ENCODE peak calls at places on chromosomes 11 and 22, in eight cellular contexts. M, B, W, R, A, U, F and S are unnamed samples.

GRCh38 chr11:134372961-134373360 is 39.1 kb downstream of the B3GAT1 start:
- DNase-seq in A (no peak), W (no peak), B (no peak), F (no peak), M (no peak), R (no peak), U (peak), S (no peak)

GRCh38 chr11:2761131-2762030 is 61.6 kb upstream of the KCNQ1OT1 start:
- DNase-seq in B (no peak), M (peak), F (no peak), W (peak), U (peak), R (peak), A (no peak), S (no peak)

GRCh38 chr22:37080838-37081237 is 28.7 kb downstream of the TMPRSS6 start:
- DNase-seq in W (no peak), U (no peak), R (no peak), F (no peak), A (no peak), M (no peak), B (no peak), S (no peak)

GRCh38 chr11:19931141-19931767 is 218.6 kb downstream of the NAV2 start:
- DNase-seq in R (no peak), W (no peak), B (no peak), A (no peak), M (no peak), F (no peak), U (no peak), S (no peak)

GRCh38 chr22:42855211-42855610 is 1.9 kb downstream of the ARFGAP3 start:
- DNase-seq in R (no peak), F (no peak), U (no peak), W (no peak), A (no peak), B (no peak), M (no peak), S (no peak)

GRCh38 chr11:70603756-70604211 is 205.5 kb downstream of the CTTN start:
- DNase-seq in B (no peak), U (no peak), A (no peak), M (no peak), R (no peak), F (peak), W (no peak), S (no peak)

GRCh38 chr11:69811431-69811830 is 7.8 kb downstream of the FGF3 start:
- DNase-seq in A (no peak), U (no peak), M (no peak), W (no peak), F (no peak), R (no peak), B (no peak), S (no peak)

GRCh38 chr11:69599502-69599901 is 41.5 kb upstream of the CCND1 start:
- DNase-seq in M (no peak), R (no peak), B (no peak), U (no peak), W (no peak), F (peak), A (no peak), S (peak)

GRCh38 chr22:32996276-32996675 is 61.9 kb downstream of the SYN3 start:
- DNase-seq in M (no peak), F (no peak), R (no peak), U (no peak), A (no peak), B (no peak), W (no peak), S (no peak)

GRCh38 chr11:73325036-73325981 is 17.2 kb downstream of the ARHGEF17 start:
- DNase-seq in W (no peak), F (no peak), A (peak), R (no peak), B (no peak), U (no peak), M (no peak), S (no peak)

GRCh38 chr11:119018074-119018938 is at the start of the genes RPS25 and TRAPPC4:
- DNase-seq in R (peak), W (peak), A (peak), B (peak), M (peak), F (peak), U (peak), S (peak)

GRCh38 chr11:60852060-60852638 is 3.6 kb downstream of the PTGDR2 start:
- DNase-seq in M (no peak), R (no peak), U (no peak), W (no peak), B (peak), A (no peak), F (no peak), S (no peak)

GRCh38 chr11:15074206-15075161 is 1.1 kb downstream of the CALCB start:
- DNase-seq in M (peak), B (peak), F (peak), W (peak), U (no peak), A (peak), R (peak), S (peak)

GRCh38 chr11:328012-328411 is 7.4 kb upstream of the IFITM3 start:
- DNase-seq in R (no peak), U (peak), B (no peak), W (no peak), A (no peak), F (no peak), M (no peak), S (no peak)

GRCh38 chr11:105092255-105093239 is 47.0 kb downstream of the CARD18 start:
- DNase-seq in U (no peak), F (peak), W (no peak), B (no peak), A (no peak), M (no peak), R (no peak), S (peak)

DNA sequence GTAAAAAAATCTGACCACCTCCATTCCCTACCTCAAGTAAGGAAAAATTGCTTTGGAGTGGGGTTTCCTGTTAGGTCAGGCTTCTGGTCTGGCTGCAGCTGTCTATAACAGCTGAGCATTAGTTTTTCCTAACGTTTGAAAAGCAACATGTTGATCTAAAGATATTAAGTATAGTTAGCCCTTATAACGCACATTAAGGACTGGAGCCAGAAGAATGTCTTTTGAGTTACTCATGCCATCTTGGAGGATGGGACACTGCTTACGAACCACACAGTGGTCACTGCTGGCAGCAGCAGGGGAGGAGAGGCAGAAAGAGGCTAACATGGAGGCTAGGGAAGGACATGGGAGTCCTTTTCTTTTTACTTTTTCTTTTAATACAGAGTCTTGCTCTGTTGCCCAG is 44.1 kb upstream of the GDPD4 start:
- DNase-seq in U (no peak), M (no peak), W (no peak), R (no peak), B (no peak), A (no peak), F (no peak), S (no peak)
- TF ChIP-seq CTCF in U (no peak), M (no peak), W (no peak), R (no peak), B (no peak), A (no peak), F (no peak), S (no peak)

GRCh38 chr11:101912823-101913284 is 2.0 kb upstream of the CEP126 start:
- DNase-seq in R (no peak), U (no peak), W (no peak), A (no peak), B (no peak), M (no peak), F (peak), S (no peak)
- TF ChIP-seq CTCF in R (no peak), U (no peak), W (no peak), A (no peak), B (no peak), M (no peak), F (no peak), S (no peak)

DNA sequence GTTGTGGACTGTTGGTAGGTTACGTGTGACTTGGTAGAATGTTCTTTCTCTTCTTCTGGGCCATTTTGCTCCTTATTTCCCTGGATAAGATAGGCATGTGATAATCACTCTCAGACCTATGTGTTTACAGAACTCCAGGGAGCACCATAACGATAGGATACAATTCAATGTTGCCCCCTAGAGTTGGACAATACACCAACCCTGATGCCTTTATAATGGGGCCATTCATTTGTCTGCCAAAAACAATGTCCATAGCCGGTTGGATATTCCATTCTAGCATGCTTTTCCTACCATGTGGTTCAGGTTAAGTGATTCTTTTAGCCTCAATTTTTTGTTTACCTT is 60.5 kb downstream of the APIP start:
- DNase-seq in A (no peak), R (no peak), U (no peak), W (no peak), B (peak), M (no peak), F (no peak), S (no peak)
- TF ChIP-seq CTCF in A (no peak), R (no peak), U (no peak), W (no peak), B (no peak), M (no peak), F (no peak), S (no peak)

GRCh38 chr11:75248924-75249256 is 8.3 kb downstream of the TPBGL start:
- DNase-seq in A (no peak), W (no peak), U (peak), M (no peak), B (no peak), R (no peak), F (no peak), S (no peak)
- TF ChIP-seq CTCF in A (peak), W (no peak), U (no peak), M (peak), B (no peak), R (no peak), F (no peak), S (no peak)

GRCh38 chr22:48717883-48718817 is 1109.5 kb downstream of the BRD1 start:
- DNase-seq in B (no peak), R (peak), U (peak), F (no peak), A (peak), W (no peak), M (no peak), S (no peak)

GRCh38 chr22:48718818-48719500 is 1108.7 kb downstream of the BRD1 start:
- DNase-seq in F (no peak), M (no peak), R (no peak), U (peak), B (no peak), A (peak), W (no peak), S (no peak)

GRCh38 chr22:48721394-48721666 is 1106.3 kb downstream of the BRD1 start:
- DNase-seq in A (no peak), U (no peak), F (no peak), M (no peak), B (no peak), R (no peak), W (no peak), S (no peak)

GRCh38 chr22:48720662-48721393 is 1106.8 kb downstream of the BRD1 start:
- DNase-seq in M (no peak), A (no peak), W (no peak), F (no peak), U (peak), B (no peak), R (no peak), S (no peak)

GRCh38 chr22:48719978-48720661 is 1107.6 kb downstream of the BRD1 start:
- DNase-seq in U (peak), R (peak), M (no peak), A (peak), F (no peak), B (peak), W (no peak), S (no peak)
- TF ChIP-seq CTCF in U (peak), R (peak), M (peak), A (no peak), F (no peak), B (peak), W (no peak), S (no peak)

GRCh38 chr22:38923463-38924196 is 33.8 kb upstream of the APOBEC3A start:
- DNase-seq in U (no peak), A (peak), F (peak), W (peak), R (no peak), B (peak), M (peak), S (peak)
- TF ChIP-seq CTCF in U (peak), A (peak), F (peak), W (no peak), R (no peak), B (no peak), M (no peak), S (no peak)

GRCh38 chr11:36041988-36042606 is 98.2 kb downstream of the LDLRAD3 start:
- DNase-seq in M (no peak), R (no peak), U (no peak), W (no peak), B (peak), A (no peak), F (peak), S (peak)
- TF ChIP-seq CTCF in M (peak), R (no peak), U (peak), W (peak), B (peak), A (peak), F (peak), S (peak)

GRCh38 chr11:80320765-80321164 is 879.9 kb upstream of the TENM4 start:
- DNase-seq in U (no peak), B (peak), M (no peak), W (no peak), F (no peak), A (no peak), R (peak), S (peak)

GRCh38 chr11:80317612-80318011 is 876.8 kb upstream of the TENM4 start:
- DNase-seq in U (no peak), R (no peak), B (no peak), M (no peak), W (no peak), A (no peak), F (no peak), S (no peak)

GRCh38 chr11:80315263-80315662 is 874.4 kb upstream of the TENM4 start:
- DNase-seq in B (no peak), A (no peak), M (no peak), F (peak), R (no peak), U (no peak), W (no peak), S (peak)

DNA sequence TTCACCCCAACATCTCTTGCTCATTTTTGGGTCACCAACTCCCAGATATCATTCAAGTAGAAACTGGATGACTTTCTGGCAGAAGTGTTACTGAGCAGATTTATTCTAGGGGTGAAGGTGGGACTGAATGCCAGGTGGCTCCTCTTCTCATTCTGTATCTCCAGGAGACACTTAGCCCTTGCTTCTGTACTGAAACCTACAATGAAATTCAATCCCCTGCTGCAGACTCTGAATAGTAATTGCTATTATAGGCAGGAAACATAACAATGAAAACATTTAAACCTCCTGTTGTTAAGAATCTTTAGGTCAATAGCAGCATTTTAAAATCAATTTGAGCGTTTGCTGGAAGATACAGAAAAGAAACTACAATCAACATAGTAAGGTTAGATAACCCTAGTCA is 879.4 kb upstream of the TENM4 start:
- DNase-seq in F (no peak), W (no peak), R (no peak), B (peak), M (no peak), A (no peak), U (no peak), S (no peak)
- TF ChIP-seq CTCF in F (no peak), W (no peak), R (no peak), B (no peak), M (no peak), A (no peak), U (no peak), S (no peak)

GRCh38 chr11:45343988-45344387 is 57.8 kb upstream of the SYT13 start:
- DNase-seq in W (no peak), U (no peak), B (no peak), A (no peak), F (no peak), R (no peak), M (no peak), S (no peak)

GRCh38 chr11:45347343-45347742 is 61.2 kb upstream of the SYT13 start:
- DNase-seq in M (no peak), A (no peak), F (no peak), U (no peak), W (no peak), R (no peak), B (no peak), S (no peak)

DNA sequence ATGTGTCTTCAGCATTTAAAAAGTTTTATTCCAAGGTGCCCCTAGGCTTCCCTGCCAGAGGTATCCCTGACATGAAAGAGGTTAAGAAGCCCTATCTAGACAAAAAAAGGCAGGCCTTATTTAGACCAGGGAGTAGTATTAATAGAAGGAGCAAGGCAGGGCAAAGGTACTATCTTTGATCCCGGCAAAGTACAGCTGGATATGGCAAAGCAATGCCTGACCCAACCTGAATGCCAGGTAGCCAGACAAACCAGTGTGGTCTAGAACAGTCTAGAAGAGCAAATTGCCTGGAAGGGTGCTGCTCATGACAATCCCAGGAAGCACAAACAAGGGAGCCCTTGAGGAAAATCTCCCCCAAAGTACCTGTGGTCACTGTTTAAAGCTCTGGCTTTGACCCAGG is 62.6 kb upstream of the SYT13 start:
- DNase-seq in U (no peak), A (no peak), W (no peak), F (no peak), B (no peak), M (no peak), R (no peak), S (no peak)
- TF ChIP-seq CTCF in U (no peak), A (no peak), W (no peak), F (no peak), B (no peak), M (no peak), R (no peak), S (no peak)

DNA sequence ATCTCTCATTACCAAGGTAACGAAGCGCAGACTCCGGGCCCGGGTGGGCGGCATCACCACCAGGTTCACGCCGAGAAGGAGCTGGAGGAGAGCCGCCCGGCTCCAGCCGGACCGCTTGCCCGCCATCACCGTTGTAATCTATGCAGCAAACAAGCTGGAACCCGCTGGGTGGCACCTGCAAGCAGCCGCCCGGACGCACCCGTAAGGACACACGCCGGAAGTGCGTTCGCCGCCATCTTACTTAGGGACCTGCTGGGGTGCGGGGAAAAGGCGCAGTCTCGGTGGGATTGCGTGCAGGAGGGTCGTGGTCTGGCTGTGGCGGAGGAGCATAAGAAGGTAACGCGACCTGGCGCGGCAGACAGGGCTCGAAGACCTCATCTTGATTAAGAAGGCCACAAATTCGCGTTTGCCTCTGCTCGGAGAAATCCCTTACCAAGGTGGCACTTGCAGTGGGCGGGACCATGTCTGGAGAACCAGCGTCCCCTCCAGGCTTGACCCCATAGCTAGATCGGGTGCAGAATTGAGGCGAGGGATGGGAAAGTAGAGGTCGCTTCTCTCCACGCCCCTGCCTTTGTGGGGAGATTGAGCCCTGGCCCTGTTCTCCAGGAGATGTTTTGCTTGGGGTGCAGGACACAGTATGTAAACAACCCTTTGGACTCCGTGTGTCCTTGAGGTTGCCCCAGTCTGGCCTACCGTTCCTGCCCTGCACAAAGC is at the start of gene ACP2:
- DNase-seq in F (peak), U (no peak), M (peak), R (peak), W (peak), B (peak), A (peak), S (peak)
- TF ChIP-seq CTCF in F (peak), U (peak), M (peak), R (no peak), W (no peak), B (no peak), A (peak), S (peak)